ENCODE peak calls at places on chromosomes 13 and 19, in four cellular contexts. H is sigmoid colon; P is psoas muscle; K is CD4-positive, CD25-positive, alpha-beta regulatory T cell. W is an unnamed sample.

GRCh38 chr13:88068975-88069374 is 397.8 kb downstream of the SLITRK5 start:
- DNase-seq in K (no peak), P (no peak), H (peak), W (no peak)

GRCh38 chr19:14265285-14266036 is 59.5 kb upstream of the ADGRL1 start:
- DNase-seq in K (no peak), H (no peak), P (no peak), W (no peak)

GRCh38 chr19:58474291-58474996 is 1.7 kb upstream of the ZNF446 start:
- DNase-seq in K (no peak), H (no peak), P (no peak), W (peak)

GRCh38 chr19:34173145-34173956 is 1.0 kb downstream of the LSM14A start:
- DNase-seq in H (no peak), P (peak), K (no peak), W (peak)

GRCh38 chr19:54311486-54311885 is 1.5 kb downstream of the LILRA5 start:
- DNase-seq in K (no peak), H (no peak), P (no peak), W (no peak)

GRCh38 chr19:44278181-44278690 is 18.6 kb downstream of the ZNF233 start:
- DNase-seq in K (no peak), P (no peak), H (no peak), W (no peak)

GRCh38 chr13:98524793-98525192 is 52.1 kb downstream of the STK24 start:
- DNase-seq in K (no peak), P (no peak), H (no peak), W (no peak)

GRCh38 chr19:2240881-2241760 is 4.5 kb downstream of the SF3A2 start:
- DNase-seq in P (no peak), K (no peak), H (no peak), W (no peak)

GRCh38 chr13:30145709-30146367 is 161.5 kb downstream of the KATNAL1 start:
- DNase-seq in H (no peak), K (no peak), P (no peak), W (no peak)

GRCh38 chr13:20608438-20609020 is 41.6 kb downstream of the IFT88 start:
- DNase-seq in H (no peak), K (no peak), P (no peak), W (peak)

GRCh38 chr19:13118424-13119193 is 545 bp downstream of the NACC1 start:
- DNase-seq in K (peak), P (peak), H (peak), W (peak)

GRCh38 chr13:98842858-98843481 is 90.5 kb upstream of the SLC15A1 start:
- DNase-seq in K (peak), P (peak), H (peak), W (peak)

GRCh38 chr13:62643007-62643483 is 1227.4 kb upstream of the PCDH20 start:
- DNase-seq in H (no peak), K (no peak), P (no peak), W (peak)

GRCh38 chr19:29445246-29445645 is 80.5 kb upstream of the VSTM2B start:
- DNase-seq in H (no peak), P (no peak), K (no peak), W (no peak)

GRCh38 chr13:52644108-52644507 is 1.9 kb downstream of the HNRNPA1L2 start:
- DNase-seq in H (no peak), K (no peak), P (no peak), W (no peak)

GRCh38 chr13:28497143-28497876 is 2.4 kb upstream of the FLT1 start:
- DNase-seq in P (no peak), H (no peak), K (no peak), W (no peak)

GRCh38 chr19:50833117-50833801 is at the start of gene KLK15:
- DNase-seq in H (peak), K (no peak), P (no peak), W (no peak)

GRCh38 chr19:11479470-11480080 is 1.3 kb downstream of the ELAVL3 start:
- DNase-seq in K (no peak), H (no peak), P (no peak), W (no peak)

GRCh38 chr19:41997851-41998229 is 3.8 kb upstream of the ATP1A3 start:
- DNase-seq in K (no peak), P (no peak), H (no peak), W (no peak)

GRCh38 chr13:51768378-51768921 is 35.5 kb downstream of the DHRS12 start:
- DNase-seq in K (no peak), P (no peak), H (no peak), W (no peak)

GRCh38 chr13:37618554-37618953 is 20.0 kb upstream of the POSTN start:
- DNase-seq in P (no peak), H (no peak), K (no peak), W (peak)

GRCh38 chr13:100314132-100314910 is 225.4 kb downstream of the PCCA start:
- DNase-seq in H (no peak), K (no peak), P (no peak), W (no peak)

GRCh38 chr19:7394728-7395359 is 46.1 kb downstream of the ARHGEF18 start:
- DNase-seq in H (peak), K (peak), P (peak), W (peak)

GRCh38 chr13:111270765-111271164 is 49.7 kb upstream of the TEX29 start:
- DNase-seq in K (no peak), H (no peak), P (no peak), W (peak)

GRCh38 chr13:111267784-111268183 is 52.7 kb upstream of the TEX29 start:
- DNase-seq in P (no peak), K (no peak), H (no peak), W (no peak)

GRCh38 chr13:111270126-111270525 is 50.3 kb upstream of the TEX29 start:
- DNase-seq in H (no peak), K (no peak), P (no peak), W (no peak)

GRCh38 chr13:111271186-111271698 is 49.2 kb upstream of the TEX29 start:
- DNase-seq in H (no peak), P (no peak), K (no peak), W (no peak)

DNA sequence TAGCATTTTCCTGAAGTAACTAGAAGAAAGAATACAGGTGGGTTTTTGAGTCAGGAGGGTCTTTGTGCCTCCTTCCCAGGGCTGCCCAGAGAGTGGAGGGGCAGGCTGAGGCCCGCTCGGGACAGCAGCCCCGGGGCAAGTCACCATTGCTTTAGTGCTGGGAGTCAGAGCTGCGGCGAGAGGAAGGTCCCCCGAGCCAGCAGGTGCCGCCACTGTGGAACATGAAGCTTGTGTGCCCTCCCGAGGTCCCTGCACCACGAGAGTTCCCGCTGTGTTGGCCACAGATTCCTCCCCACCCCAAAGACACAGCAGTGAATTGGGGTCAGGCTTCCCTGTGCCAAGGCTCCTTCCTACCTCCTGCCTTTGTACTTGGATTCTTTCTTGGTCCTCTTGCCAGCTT is 50.9 kb upstream of the TEX29 start:
- DNase-seq in P (no peak), H (no peak), K (no peak), W (no peak)
- H3K27ac ChIP-seq in P (no peak), H (no peak), K (no peak), W (no peak)

DNA sequence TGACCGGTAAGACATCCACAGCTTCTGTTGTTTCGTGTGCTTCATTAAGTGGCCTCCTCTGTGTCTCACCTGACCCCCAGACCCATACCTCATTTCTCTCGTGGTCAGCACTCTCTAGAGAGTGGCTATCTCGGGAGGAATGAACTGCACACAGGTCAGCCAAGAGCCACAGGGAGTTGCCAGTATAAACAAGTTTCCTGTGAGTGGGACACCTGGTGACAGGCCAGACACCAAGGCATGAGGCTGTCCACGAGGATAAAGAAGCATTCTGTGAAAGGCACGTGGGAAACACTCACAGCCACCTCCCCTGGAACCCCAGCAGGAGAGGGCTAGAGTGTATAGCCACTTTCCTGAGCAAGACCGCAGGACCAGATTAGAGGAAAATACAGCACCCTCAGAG is 115.8 kb downstream of the NUFIP1 start:
- DNase-seq in K (no peak), P (no peak), H (no peak), W (peak)
- H3K27ac ChIP-seq in K (no peak), P (peak), H (no peak), W (no peak)

GRCh38 chr13:110345266-110345665 is 38.2 kb downstream of the COL4A2 start:
- DNase-seq in H (no peak), P (no peak), K (no peak), W (no peak)
- H3K27ac ChIP-seq in H (peak), P (no peak), K (no peak), W (peak)

GRCh38 chr19:3555653-3556422 is 1.5 kb downstream of the MFSD12 start:
- DNase-seq in P (no peak), K (no peak), H (no peak), W (no peak)

GRCh38 chr19:3556978-3557460 is 367 bp downstream of the MFSD12 start:
- DNase-seq in H (peak), K (peak), P (peak), W (peak)

GRCh38 chr19:3554254-3555083 is 2.9 kb downstream of the MFSD12 start:
- DNase-seq in P (no peak), H (no peak), K (peak), W (no peak)

GRCh38 chr19:3557461-3558248 is at the start of gene MFSD12:
- DNase-seq in H (peak), K (peak), P (peak), W (peak)

DNA sequence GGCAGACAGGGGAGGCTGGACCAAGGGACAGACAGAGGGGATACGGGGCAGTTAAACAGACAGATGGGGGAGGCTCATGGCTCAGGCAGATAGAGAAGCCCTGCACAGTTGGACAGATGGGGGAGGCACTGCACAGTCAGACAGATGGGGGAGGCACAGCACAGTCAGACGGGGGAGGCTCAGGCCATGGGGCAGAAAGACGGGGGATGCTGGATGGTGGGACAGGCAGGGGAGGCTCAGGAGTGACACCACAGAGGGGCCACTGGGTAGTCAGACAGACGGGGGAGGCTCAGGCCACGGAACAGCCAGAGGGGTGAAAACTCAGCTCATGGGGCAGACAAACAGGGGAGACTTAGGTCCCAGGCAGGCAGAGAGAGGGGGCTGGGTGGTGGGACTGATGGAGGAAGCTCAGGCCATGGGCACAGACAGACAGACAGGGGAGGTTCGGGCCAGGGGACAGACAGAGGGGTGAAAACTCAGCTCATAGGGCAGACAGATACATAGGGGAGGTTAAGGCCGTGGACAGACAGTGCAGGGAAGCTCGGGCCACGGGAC is 886 bp downstream of the MFSD12 start:
- DNase-seq in P (no peak), H (no peak), K (no peak), W (no peak)
- H3K27ac ChIP-seq in P (peak), H (peak), K (peak), W (peak)

GRCh38 chr13:49646688-49647087 is 18.4 kb downstream of the ARL11 start:
- DNase-seq in K (no peak), H (no peak), P (no peak), W (no peak)

GRCh38 chr13:49645451-49645850 is 17.1 kb downstream of the ARL11 start:
- DNase-seq in P (no peak), H (no peak), K (no peak), W (no peak)

GRCh38 chr13:49638416-49639072 is 10.2 kb downstream of the ARL11 start:
- DNase-seq in H (no peak), K (no peak), P (no peak), W (no peak)

GRCh38 chr13:49641810-49642291 is 13.5 kb downstream of the ARL11 start:
- DNase-seq in P (peak), K (no peak), H (peak), W (peak)

DNA sequence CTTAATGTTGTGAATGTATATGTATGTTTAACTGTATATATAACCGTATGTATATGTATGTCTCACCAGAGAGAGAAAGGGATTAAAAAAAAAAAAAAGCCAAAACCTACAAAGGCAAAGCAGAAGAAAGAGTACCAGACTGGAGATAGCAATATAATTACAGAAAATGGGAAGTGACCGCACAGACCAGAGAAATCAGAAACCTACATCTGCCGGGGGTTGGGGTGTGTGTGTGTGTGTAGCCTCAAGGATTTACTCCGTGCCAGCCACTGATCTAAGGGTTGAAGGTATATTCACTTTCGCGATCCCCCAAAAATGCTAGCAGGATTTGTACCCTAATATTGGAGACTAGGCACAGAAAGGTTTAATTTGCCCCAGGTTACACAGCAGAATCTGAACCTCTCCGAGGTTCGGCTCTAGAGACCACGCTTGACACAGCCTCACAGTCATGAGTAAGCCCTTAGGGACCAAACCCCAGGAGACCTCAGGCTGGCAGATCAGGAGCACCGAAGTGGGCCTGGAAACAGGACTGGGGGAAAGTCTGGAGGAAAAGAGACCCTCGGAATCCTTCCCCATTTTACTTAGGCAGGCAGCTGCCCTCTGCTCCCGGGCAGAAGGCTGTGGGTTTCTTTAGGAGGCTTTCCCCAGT is 14.8 kb downstream of the ARL11 start:
- DNase-seq in H (no peak), K (no peak), P (no peak), W (no peak)
- H3K27ac ChIP-seq in H (no peak), K (no peak), P (no peak), W (no peak)

DNA sequence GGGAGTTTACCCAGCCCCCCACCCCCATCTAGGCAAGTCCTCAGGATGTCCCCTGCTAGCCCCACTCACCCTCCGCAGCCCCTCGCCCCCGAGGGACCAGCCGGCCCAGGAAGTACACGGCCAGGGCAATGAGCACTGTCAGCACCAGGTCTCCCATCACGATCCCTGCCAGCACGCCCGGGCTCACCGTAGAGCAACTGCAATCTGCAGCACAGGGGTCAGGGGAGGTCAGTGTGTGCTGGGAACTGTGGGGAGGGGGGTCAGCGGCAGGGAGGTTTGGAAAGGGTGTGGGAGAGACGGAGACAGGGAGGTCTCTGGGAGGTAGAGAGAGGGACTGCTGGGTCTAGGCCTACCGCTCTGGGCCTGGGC is 734 bp downstream of the TYROBP start:
- DNase-seq in H (no peak), K (no peak), P (no peak), W (no peak)
- H3K27ac ChIP-seq in H (peak), K (no peak), P (no peak), W (no peak)

DNA sequence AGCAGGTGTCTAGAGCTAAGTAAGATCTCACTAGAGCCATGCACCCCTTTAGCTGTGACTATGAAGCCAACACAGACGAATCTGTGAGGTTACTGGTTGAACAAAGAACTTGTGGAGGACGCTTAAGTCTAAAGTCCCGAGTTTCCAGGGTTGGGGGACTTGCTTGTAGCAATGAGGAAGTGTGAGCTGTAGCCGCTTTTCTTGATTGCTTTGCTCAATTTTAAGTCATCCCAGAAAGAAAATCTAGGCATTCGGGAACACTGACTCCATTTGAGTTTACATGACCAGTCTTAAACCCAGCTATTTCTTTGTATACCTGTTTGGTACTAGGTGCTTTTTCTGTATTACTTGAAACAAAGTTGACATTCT is 1.7 kb downstream of the GPC5 start:
- DNase-seq in P (no peak), K (no peak), H (no peak), W (no peak)
- H3K27ac ChIP-seq in P (no peak), K (no peak), H (no peak), W (no peak)

DNA sequence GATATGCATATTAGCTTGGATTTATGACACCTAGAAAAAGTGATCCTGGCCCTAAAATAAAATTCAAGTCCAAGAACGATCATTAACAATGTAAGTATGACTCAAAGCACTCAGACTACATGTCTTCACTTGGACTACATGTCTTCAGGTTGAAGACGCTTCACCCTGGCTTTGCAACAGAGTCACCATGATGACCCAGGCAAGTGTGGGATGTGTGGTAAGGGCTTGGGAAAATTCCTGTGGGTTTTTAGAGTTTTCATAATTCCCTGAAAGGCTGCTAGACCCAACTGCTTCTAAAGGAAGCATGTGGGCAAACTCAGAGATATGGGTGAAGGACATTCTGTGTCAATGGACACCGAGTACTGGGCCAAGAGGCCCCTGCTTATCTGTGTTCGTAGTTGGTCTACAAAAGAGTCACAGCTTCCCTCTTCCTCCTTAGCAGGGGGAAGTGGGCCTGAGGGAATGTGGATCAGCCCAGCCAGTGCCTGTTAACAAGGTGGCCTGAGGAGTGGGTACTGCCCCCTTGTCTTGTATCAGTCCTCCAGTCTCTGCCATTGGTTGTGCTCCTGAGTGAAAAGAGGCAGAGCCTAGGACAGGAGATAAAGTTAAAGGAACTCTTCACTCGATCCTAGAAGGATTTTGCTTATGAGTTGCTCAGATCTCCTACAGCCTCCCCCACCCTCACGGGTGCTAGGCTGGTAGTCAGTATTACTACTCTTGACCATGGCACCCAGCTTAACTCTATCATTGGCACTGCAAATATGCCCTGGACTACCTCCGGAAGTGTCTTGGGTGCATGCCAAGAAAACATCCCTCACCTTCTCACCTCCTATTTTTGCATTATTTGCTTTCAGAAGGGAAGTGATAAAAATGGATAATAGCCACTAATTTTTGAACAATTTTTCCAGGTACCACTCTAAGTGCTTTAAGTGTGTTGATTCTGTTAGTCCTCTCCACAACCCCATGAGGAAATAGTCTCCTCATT is 406.3 kb downstream of the COG6 start:
- DNase-seq in P (no peak), H (no peak), K (no peak), W (peak)
- H3K27ac ChIP-seq in P (no peak), H (no peak), K (no peak), W (no peak)

GRCh38 chr19:1017115-1017905 is 3.6 kb downstream of the TMEM259 start:
- DNase-seq in H (no peak), K (no peak), P (no peak), W (no peak)

GRCh38 chr19:1015061-1015781 is 5.7 kb downstream of the TMEM259 start:
- DNase-seq in K (no peak), P (no peak), H (no peak), W (no peak)

GRCh38 chr19:1014161-1015060 is 6.5 kb downstream of the TMEM259 start:
- DNase-seq in H (no peak), K (no peak), P (no peak), W (no peak)

GRCh38 chr19:1016647-1017114 is 4.2 kb downstream of the TMEM259 start:
- DNase-seq in P (no peak), H (peak), K (no peak), W (peak)

GRCh38 chr19:1015782-1016646 is 4.9 kb downstream of the TMEM259 start:
- DNase-seq in K (no peak), P (no peak), H (no peak), W (no peak)
- H3K27ac ChIP-seq in K (no peak), P (peak), H (peak), W (peak)